ENCODE peak calls at places on chromosomes 2 and 18, in four cellular contexts. S is HL-60, V is GM12878, L is K562. U is an unnamed sample.

GRCh38 chr2:215748446-215748845 is 264.9 kb downstream of the MREG start:
- DNase-seq in S (no peak), V (no peak), L (no peak), U (no peak)

GRCh38 chr2:73937103-73937885 is 10.6 kb downstream of the DGUOK start:
- DNase-seq in S (no peak), V (no peak), L (no peak), U (no peak)

GRCh38 chr18:57029761-57030160 is 117.1 kb upstream of the BOD1L2 start:
- DNase-seq in S (no peak), V (no peak), L (no peak), U (no peak)

GRCh38 chr2:11869423-11869991 is 123.1 kb downstream of the LPIN1 start:
- DNase-seq in S (no peak), V (no peak), L (no peak), U (no peak)

GRCh38 chr2:148391324-148391723 is 253.2 kb upstream of the EPC2 start:
- DNase-seq in S (no peak), V (no peak), L (no peak), U (no peak)

GRCh38 chr2:39275016-39275415 is 31.2 kb upstream of the CDKL4 start:
- DNase-seq in S (no peak), V (no peak), L (no peak), U (no peak)

GRCh38 chr2:38690499-38691420 is 24.8 kb downstream of the GALM start:
- DNase-seq in S (no peak), V (no peak), L (peak; percentile 72), U (no peak)

GRCh38 chr18:62425465-62426190 is 97.2 kb upstream of the ZCCHC2 start:
- DNase-seq in S (peak; percentile 90), V (no peak), L (peak; percentile 54), U (no peak)

GRCh38 chr2:240957656-240958365 is 40.6 kb upstream of the SNED1 start:
- DNase-seq in S (no peak), V (no peak), L (no peak), U (no peak)

GRCh38 chr2:84559838-84560237 is 43.5 kb downstream of the DNAH6 start:
- DNase-seq in S (no peak), V (no peak), L (no peak), U (no peak)

GRCh38 chr2:10385933-10386773 is 62.0 kb downstream of the ODC1 start:
- DNase-seq in S (no peak), V (no peak), L (no peak), U (no peak)

GRCh38 chr2:69216535-69217332 is 170.3 kb downstream of the GFPT1 start:
- DNase-seq in S (no peak), V (no peak), L (no peak), U (no peak)

GRCh38 chr18:54532222-54532621 is 58.8 kb upstream of the DYNAP start:
- DNase-seq in S (no peak), V (no peak), L (no peak), U (no peak)

GRCh38 chr2:120525056-120526046 is 179.4 kb downstream of the INHBB start:
- DNase-seq in S (no peak), V (no peak), L (peak; percentile 25), U (no peak)

GRCh38 chr2:224895377-224895776 is 146.9 kb downstream of the DOCK10 start:
- DNase-seq in S (no peak), V (no peak), L (no peak), U (no peak)

GRCh38 chr2:224904390-224904789 is 137.9 kb downstream of the DOCK10 start:
- DNase-seq in S (no peak), V (no peak), L (no peak), U (no peak)

GRCh38 chr2:224901121-224901676 is 141.1 kb downstream of the DOCK10 start:
- DNase-seq in S (no peak), V (no peak), L (no peak), U (no peak)
- TF ChIP-seq SPI1 in S (no peak), V (no peak), L (no peak), U (no peak)

GRCh38 chr2:121530563-121531334 is at the start of gene RNU4ATAC:
- DNase-seq in S (peak; percentile 93), V (peak; percentile 99), L (peak; percentile 78), U (peak; percentile 63)
- TF ChIP-seq SPI1 in S (no peak), V (no peak), L (peak; percentile 13), U (peak; percentile 7)

DNA sequence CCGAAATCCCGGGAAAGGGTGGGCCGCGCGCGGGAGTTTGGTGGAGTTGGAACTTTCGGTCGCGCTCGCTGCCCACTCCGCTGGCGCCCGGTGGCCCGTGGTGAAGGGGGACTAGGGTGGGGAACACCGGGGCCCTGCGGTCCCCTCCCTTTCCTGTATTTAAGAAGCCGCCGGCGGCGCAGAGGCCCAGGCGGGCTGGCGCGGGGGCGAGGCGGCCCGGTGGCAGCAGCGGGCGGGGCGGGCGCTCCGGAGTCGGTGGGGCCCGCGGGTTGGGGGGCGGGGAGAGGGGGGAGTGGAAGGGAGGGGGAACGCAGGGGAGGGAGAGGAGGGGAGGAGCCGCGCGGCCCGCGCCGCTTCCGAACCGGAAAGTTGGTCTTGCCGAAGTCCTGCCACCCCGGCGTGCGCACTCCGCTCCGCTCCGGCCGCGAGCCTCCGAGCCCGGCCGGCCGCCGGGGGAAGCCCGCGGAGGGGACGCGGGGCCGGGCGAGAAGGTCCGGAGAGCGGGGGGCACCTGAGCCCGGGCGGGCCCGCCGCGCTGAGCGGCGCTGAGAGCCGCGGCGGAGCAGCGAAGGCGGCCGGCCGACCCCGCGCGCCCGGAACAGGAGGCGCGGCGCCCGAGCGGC is 449 bp upstream of the SALL3 start:
- DNase-seq in S (no peak), V (no peak), L (no peak), U (no peak)
- TF ChIP-seq SPI1 in S (no peak), V (no peak), L (no peak), U (no peak)

DNA sequence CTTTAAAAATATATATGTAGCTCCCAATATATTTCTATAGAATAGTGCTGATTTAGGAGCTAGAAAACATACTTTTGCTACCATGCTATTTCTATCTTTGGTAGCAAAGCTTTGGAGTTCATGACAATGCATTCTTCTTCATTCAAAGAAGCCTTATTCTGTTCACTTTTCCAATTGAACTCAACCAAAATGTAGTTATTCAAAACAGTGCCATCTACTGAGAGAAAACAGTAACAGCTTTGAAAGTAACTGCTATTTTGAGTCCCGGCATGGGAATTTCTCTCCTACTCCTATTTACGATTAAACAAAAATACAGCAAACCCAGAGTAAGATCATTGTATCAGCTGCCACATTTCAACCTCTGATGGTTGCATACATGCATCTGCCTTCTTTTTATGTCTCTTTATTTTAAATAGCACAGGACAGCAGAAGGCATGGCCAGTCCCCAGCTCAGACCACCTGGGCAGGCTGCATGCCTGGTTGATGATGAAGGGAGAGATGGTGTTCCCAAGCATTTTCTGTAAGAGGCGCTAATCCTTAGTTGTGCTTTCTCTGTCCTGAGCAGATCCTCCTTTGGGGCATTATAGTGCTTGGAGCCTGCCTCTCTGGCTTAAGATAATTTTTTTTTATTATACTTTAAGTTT is 69.7 kb upstream of the SULT1C3 start:
- DNase-seq in S (no peak), V (no peak), L (no peak), U (no peak)
- TF ChIP-seq SPI1 in S (no peak), V (no peak), L (no peak), U (no peak)

GRCh38 chr2:218033590-218034496 is 31.0 kb upstream of the TNS1 start:
- DNase-seq in S (peak; percentile 44), V (no peak), L (no peak), U (no peak)

GRCh38 chr2:218032336-218033171 is 29.8 kb upstream of the TNS1 start:
- DNase-seq in S (no peak), V (no peak), L (no peak), U (no peak)

GRCh38 chr2:218033208-218033589 is 30.4 kb upstream of the TNS1 start:
- DNase-seq in S (no peak), V (no peak), L (no peak), U (no peak)

GRCh38 chr2:218036371-218036770 is 32.7 kb upstream of the RUFY4 start:
- DNase-seq in S (no peak), V (no peak), L (no peak), U (no peak)

DNA sequence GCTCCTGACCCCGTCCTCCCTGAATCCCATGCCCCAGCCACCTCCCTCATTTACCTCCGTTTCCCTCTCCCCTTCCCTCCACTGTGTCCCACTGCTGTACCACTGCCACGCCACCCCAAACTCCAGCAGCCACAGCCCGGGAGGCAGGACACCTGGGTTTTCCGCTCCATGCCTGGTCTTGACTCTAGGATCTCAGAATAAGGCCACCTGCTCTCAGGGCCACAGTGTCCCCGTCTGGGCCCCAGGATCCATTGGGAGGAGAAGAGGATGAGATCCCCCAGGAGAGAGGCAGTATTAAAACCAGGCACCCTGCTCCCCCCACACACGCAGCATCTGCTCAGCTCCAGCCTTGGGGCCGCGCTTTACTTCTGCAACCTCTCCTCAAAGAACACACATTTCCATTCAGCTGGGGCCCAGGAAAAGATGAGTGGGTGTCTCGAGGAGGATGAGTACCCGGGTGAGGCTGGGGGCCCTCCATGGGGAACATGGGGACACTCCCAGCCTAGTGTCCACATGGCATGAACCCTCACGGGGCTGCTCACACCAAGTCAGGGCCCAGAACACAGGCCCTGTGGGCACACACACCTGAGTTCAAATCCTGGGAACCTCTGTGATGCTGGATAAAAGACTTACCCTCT is 32.8 kb upstream of the TNS1 start:
- DNase-seq in S (no peak), V (no peak), L (no peak), U (no peak)
- TF ChIP-seq SPI1 in S (no peak), V (no peak), L (no peak), U (no peak)

DNA sequence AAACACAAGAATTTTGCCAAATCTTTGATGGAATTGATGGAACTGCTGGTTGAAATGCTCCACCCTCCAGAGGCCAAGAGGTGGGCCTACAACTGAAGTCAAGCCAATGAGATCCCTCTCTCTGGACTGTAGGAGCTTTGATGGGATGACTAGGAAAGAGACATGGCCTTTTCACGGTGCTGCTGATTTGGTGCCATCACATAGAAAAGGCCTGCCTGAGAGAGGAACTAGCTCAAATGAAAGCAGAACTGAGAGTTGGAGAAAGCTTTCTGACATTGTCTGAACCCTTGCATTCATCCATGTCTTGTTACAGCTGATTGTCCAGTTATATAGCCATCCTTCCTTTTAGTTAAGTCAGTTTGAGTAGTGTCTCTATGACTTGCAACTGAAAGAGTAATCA is 283.8 kb upstream of the LYPD1 start:
- DNase-seq in S (no peak), V (peak; percentile 33), L (no peak), U (no peak)
- TF ChIP-seq SPI1 in S (no peak), V (peak; percentile 97), L (no peak), U (peak; percentile 97)

DNA sequence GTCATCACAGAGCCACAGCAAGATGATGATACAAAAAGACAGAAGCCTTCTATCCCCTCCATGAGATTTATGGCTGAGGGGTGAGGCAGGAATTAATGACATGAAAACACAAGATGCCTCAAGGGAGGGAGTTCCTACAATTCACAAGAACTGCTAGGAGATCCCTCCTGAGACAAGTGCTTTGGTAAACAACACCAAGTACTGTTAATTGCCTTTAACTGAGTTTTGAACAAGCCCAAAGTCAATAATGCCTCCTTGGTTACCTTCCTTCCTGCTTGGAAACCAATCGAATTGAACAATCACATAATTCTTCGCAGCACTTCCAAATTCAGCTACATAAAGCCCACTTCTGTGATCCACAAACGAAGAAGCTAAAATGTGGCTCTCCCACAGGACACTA is 14.0 kb downstream of the ADD2 start:
- DNase-seq in S (no peak), V (no peak), L (no peak), U (no peak)
- TF ChIP-seq SPI1 in S (no peak), V (no peak), L (no peak), U (no peak)

U was measured in GM12891.